ENCODE peak calls at places on chromosomes 4 and X, in five cellular contexts. H is K562, Y is HepG2, F is H1, X is endothelial cell of umbilical vein. J is an unnamed sample.

GRCh38 chr4:56468097-56468422 is 643 bp downstream of the SRP72 start:
- DNase-seq in H (peak; percentile 44), Y (peak; percentile 58), F (no peak), X (peak; percentile 67), J (peak; percentile 21)

GRCh38 chr4:169922632-169923276 is 103.4 kb downstream of the MFAP3L start:
- DNase-seq in H (no peak), Y (no peak), F (no peak), X (no peak), J (no peak)

GRCh38 chr4:124105212-124105611 is 607.3 kb downstream of the ANKRD50 start:
- DNase-seq in H (no peak), Y (no peak), F (no peak), X (peak; percentile 22), J (no peak)

GRCh38 chr4:91826186-91826585 is 477.6 kb upstream of the GRID2 start:
- DNase-seq in H (no peak), Y (no peak), F (no peak), X (no peak), J (no peak)

GRCh38 chrX:19857131-19857530 is 30.3 kb downstream of the SH3KBP1 start:
- DNase-seq in H (no peak), Y (no peak), F (no peak), X (no peak), J (no peak)

GRCh38 chrX:40323977-40324376 is 226.2 kb upstream of the BCOR start:
- DNase-seq in H (no peak), Y (no peak), F (no peak), X (no peak), J (no peak)

GRCh38 chrX:135982860-135983259 is 2.4 kb upstream of the SLC9A6 start:
- DNase-seq in H (no peak), Y (no peak), F (no peak), X (no peak), J (no peak)

GRCh38 chr4:1402021-1402515 is 4.2 kb downstream of the NKX1-1 start:
- DNase-seq in H (no peak), Y (no peak), F (no peak), X (no peak), J (no peak)

GRCh38 chrX:21985332-21985777 is 44.8 kb downstream of the SMS start:
- DNase-seq in H (peak; percentile 75), Y (peak; percentile 62), F (peak; percentile 15), X (peak; percentile 83), J (peak; percentile 76)

GRCh38 chrX:133335027-133335426 is 80.3 kb downstream of the GPC4 start:
- DNase-seq in H (peak; percentile 19), Y (no peak), F (no peak), X (no peak), J (peak; percentile 1)

GRCh38 chrX:18354369-18355329 is at the start of gene SCML2:
- DNase-seq in H (peak; percentile 74), Y (peak; percentile 5), F (no peak), X (peak; percentile 26), J (peak; percentile 60)

GRCh38 chr4:168773388-168774195 is 236.5 kb downstream of the CBR4 start:
- DNase-seq in H (no peak), Y (no peak), F (no peak), X (peak; percentile 78), J (no peak)

GRCh38 chr4:107643021-107643420 is 77.0 kb downstream of the PAPSS1 start:
- DNase-seq in H (no peak), Y (no peak), F (no peak), X (no peak), J (no peak)

GRCh38 chr4:15651682-15652081 is 3.5 kb downstream of the FBXL5 start:
- DNase-seq in H (no peak), Y (no peak), F (no peak), X (no peak), J (no peak)
- H3K4me1 ChIP-seq in H (peaks cover 15% of the 10 kb centered on the region), Y (peaks cover 45% of the 10 kb centered on the region), F (peaks cover 8% of the 10 kb centered on the region), X (peaks cover 36% of the 10 kb centered on the region), J (peaks cover 35% of the 10 kb centered on the region)

DNA sequence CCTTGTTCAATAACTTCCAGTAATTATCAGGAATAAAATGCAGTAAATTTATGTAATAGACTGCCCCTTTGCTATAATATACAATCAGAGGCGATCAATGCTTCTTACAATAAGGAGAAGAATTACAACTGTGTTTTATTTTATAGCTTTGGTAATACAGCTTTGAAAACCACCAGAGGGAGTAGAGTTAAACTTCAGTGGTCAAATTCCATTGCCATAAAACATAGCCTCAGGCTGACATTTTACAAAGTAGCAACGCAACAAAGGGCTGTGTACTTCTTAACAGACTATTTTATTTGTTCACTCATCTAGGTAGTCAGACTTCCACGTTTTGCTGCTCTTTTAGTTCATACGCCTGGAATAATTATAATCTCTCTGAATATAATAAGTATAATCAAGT is 58.5 kb downstream of the TEX13C start:
- DNase-seq in H (no peak), Y (no peak), F (no peak), X (no peak), J (no peak)
- TF ChIP-seq JUN in H (no peak), Y (no peak), F (no peak), X (no peak), J (no peak)

GRCh38 chr4:54632537-54632936 is 25.2 kb upstream of the KIT start:
- DNase-seq in H (no peak), Y (no peak), F (no peak), X (no peak), J (no peak)
- H3K4me1 ChIP-seq in H (no peaks in the 10 kb centered on the region), Y (no peaks in the 10 kb centered on the region), F (no peaks in the 10 kb centered on the region), X (no peaks in the 10 kb centered on the region), J (no peaks in the 10 kb centered on the region)

GRCh38 chr4:102007959-102008425 is 217.5 kb downstream of the BANK1 start:
- DNase-seq in H (no peak), Y (no peak), F (no peak), X (no peak), J (no peak)
- TF ChIP-seq JUN in H (no peak), Y (no peak), F (no peak), X (no peak), J (no peak)

GRCh38 chrX:6851140-6851539 is 296.4 kb upstream of the STS start:
- DNase-seq in H (no peak), Y (no peak), F (no peak), X (no peak), J (no peak)
- H3K4me1 ChIP-seq in H (no peaks in the 10 kb centered on the region), Y (no peaks in the 10 kb centered on the region), F (no peaks in the 10 kb centered on the region), X (no peaks in the 10 kb centered on the region), J (no peaks in the 10 kb centered on the region)